ENCODE peak calls at places on chromosomes 1 and 21, in six cellular contexts. L, F, N, H, Q and R are unnamed samples.

GRCh38 chr1:156814571-156815260 is 1.9 kb downstream of the SH2D2A start:
- DNase-seq in L (no peak), Q (no peak), H (no peak), F (no peak), N (no peak), R (no peak)

GRCh38 chr21:42421018-42421793 is 17.5 kb downstream of the UBASH3A start:
- DNase-seq in H (no peak), F (no peak), Q (no peak), L (no peak), N (no peak), R (no peak)

GRCh38 chr21:28257276-28257675 is 735.4 kb downstream of the LTN1 start:
- DNase-seq in Q (no peak), L (no peak), H (no peak), N (no peak), F (no peak), R (no peak)

GRCh38 chr1:154616659-154617345 is 8.8 kb upstream of the ADAR start:
- DNase-seq in Q (no peak), H (peak; percentile 36), N (no peak), F (no peak), L (peak; percentile 72), R (no peak)

GRCh38 chr1:195754874-195755273 is 853.4 kb downstream of the KCNT2 start:
- DNase-seq in L (no peak), N (no peak), H (peak; percentile 36), Q (no peak), F (no peak), R (no peak)

GRCh38 chr1:64087768-64088167 is 115.7 kb upstream of the UBE2U start:
- DNase-seq in Q (no peak), N (no peak), H (peak; percentile 84), L (peak; percentile 88), F (no peak), R (no peak)

GRCh38 chr1:3058263-3059030 is 10.6 kb upstream of the PRDM16 start:
- DNase-seq in N (no peak), F (no peak), L (no peak), H (no peak), Q (no peak), R (no peak)

GRCh38 chr21:26041441-26042180 is 129.0 kb downstream of the APP start:
- DNase-seq in Q (no peak), N (no peak), F (no peak), L (peak; percentile 40), H (peak; percentile 63), R (no peak)

GRCh38 chr1:17865912-17866311 is 110.8 kb downstream of the ACTL8 start:
- DNase-seq in H (peak; percentile 40), L (no peak), Q (no peak), N (no peak), F (no peak), R (no peak)

GRCh38 chr1:59354754-59355337 is 58.0 kb downstream of the FGGY start:
- DNase-seq in N (no peak), L (no peak), Q (no peak), H (no peak), F (no peak), R (no peak)

GRCh38 chr1:235059221-235059620 is 69.4 kb downstream of the TOMM20 start:
- DNase-seq in Q (no peak), L (no peak), H (no peak), F (no peak), N (no peak), R (no peak)

GRCh38 chr1:203351037-203351625 is at the start of gene FMOD:
- DNase-seq in F (no peak), L (no peak), Q (peak; percentile 82), H (peak; percentile 46), N (no peak), R (peak; percentile 1)

GRCh38 chr21:38688068-38688467 is 117.7 kb upstream of the ETS2 start:
- DNase-seq in N (no peak), F (no peak), Q (no peak), H (no peak), L (no peak), R (no peak)

GRCh38 chr1:42221952-42222606 is 57.5 kb upstream of the GUCA2A start:
- DNase-seq in F (no peak), H (peak; percentile 74), L (peak; percentile 73), N (no peak), Q (no peak), R (no peak)

GRCh38 chr1:118905206-118905605 is 82.9 kb downstream of the TBX15 start:
- DNase-seq in H (no peak), F (no peak), L (no peak), Q (no peak), N (no peak), R (no peak)

GRCh38 chr1:28156821-28157220 is 19.7 kb downstream of the PTAFR start:
- DNase-seq in L (no peak), N (peak; percentile 77), F (peak; percentile 86), H (no peak), Q (peak; percentile 72), R (no peak)

GRCh38 chr1:221418346-221418745 is 323.5 kb downstream of the DUSP10 start:
- DNase-seq in H (peak; percentile 64), F (no peak), N (no peak), L (no peak), Q (no peak), R (no peak)

GRCh38 chr21:45366931-45367401 is 38.0 kb upstream of the COL18A1 start:
- DNase-seq in H (peak; percentile 98), L (peak; percentile 95), F (no peak), N (no peak), Q (peak; percentile 93), R (no peak)

GRCh38 chr1:218942421-218942820 is 231.3 kb upstream of the LYPLAL1 start:
- DNase-seq in Q (no peak), F (no peak), H (no peak), N (no peak), L (peak; percentile 41), R (no peak)

GRCh38 chr1:108758782-108759181 is 12.3 kb downstream of the STXBP3 start:
- DNase-seq in L (no peak), Q (no peak), N (no peak), F (no peak), H (no peak), R (no peak)

GRCh38 chr1:150234309-150234646 is 1.6 kb downstream of the ANP32E start:
- DNase-seq in N (no peak), Q (no peak), H (no peak), L (no peak), F (no peak), R (no peak)

GRCh38 chr1:31346882-31347281 is 26.0 kb downstream of the FABP3 start:
- DNase-seq in L (no peak), H (no peak), N (no peak), Q (no peak), F (no peak), R (no peak)

GRCh38 chr1:98325646-98326441 is 335.7 kb upstream of the SNX7 start:
- DNase-seq in H (peak; percentile 86), N (no peak), Q (peak; percentile 92), F (no peak), L (peak; percentile 93), R (peak; percentile 3)

GRCh38 chr1:198936371-198937083 is 297.7 kb downstream of the PTPRC start:
- DNase-seq in F (no peak), L (peak; percentile 11), Q (peak; percentile 36), N (no peak), H (peak; percentile 36), R (peak; percentile 27)

GRCh38 chr1:79006564-79006963 is at the start of gene ADGRL4:
- DNase-seq in H (peak; percentile 50), Q (peak; percentile 46), F (peak; percentile 57), N (no peak), L (peak; percentile 60), R (no peak)

GRCh38 chr1:117572546-117572945 is 33.3 kb upstream of the TENT5C start:
- DNase-seq in F (peak; percentile 67), Q (no peak), H (no peak), N (no peak), L (no peak), R (peak; percentile 28)

GRCh38 chr1:67647036-67647798 is 37.8 kb upstream of the GADD45A start:
- DNase-seq in F (no peak), H (no peak), L (no peak), Q (no peak), N (no peak), R (no peak)

GRCh38 chr1:31617218-31617916 is at the start of gene HCRTR1:
- DNase-seq in N (no peak), Q (no peak), L (no peak), F (no peak), H (no peak), R (no peak)

GRCh38 chr1:156920233-156921052 is at the start of gene LRRC71:
- DNase-seq in N (no peak), Q (peak; percentile 83), L (peak; percentile 56), H (peak; percentile 64), F (peak; percentile 89), R (peak; percentile 67)

GRCh38 chr1:6523566-6523965 is 30.7 kb downstream of the NOL9 start:
- DNase-seq in L (no peak), F (no peak), H (peak; percentile 37), N (no peak), Q (peak; percentile 48), R (peak; percentile 20)

GRCh38 chr1:26023826-26024225 is 2.3 kb downstream of the EXTL1 start:
- DNase-seq in F (no peak), L (no peak), H (no peak), N (no peak), Q (no peak), R (no peak)

GRCh38 chr1:68916227-68916853 is 419.5 kb upstream of the DEPDC1 start:
- DNase-seq in Q (peak; percentile 60), H (peak; percentile 39), L (peak; percentile 51), N (no peak), F (no peak), R (no peak)

GRCh38 chr1:157377216-157377821 is 175.0 kb downstream of the FCRL5 start:
- DNase-seq in Q (no peak), F (no peak), N (no peak), H (peak; percentile 6), L (peak; percentile 52), R (peak; percentile 47)

GRCh38 chr21:31098576-31099005 is 60.3 kb upstream of the KRTAP19-8 start:
- DNase-seq in H (peak; percentile 48), N (no peak), Q (peak; percentile 73), F (peak; percentile 78), L (peak; percentile 62), R (peak; percentile 69)

GRCh38 chr21:38467911-38468310 is 30.4 kb downstream of the ERG start:
- DNase-seq in H (no peak), L (no peak), F (no peak), N (no peak), Q (no peak), R (no peak)

GRCh38 chr1:213162862-213163261 is 111.8 kb downstream of the RPS6KC1 start:
- DNase-seq in L (no peak), Q (no peak), N (no peak), F (no peak), H (no peak), R (no peak)